ENCODE peak calls at places on chromosomes 7 and 10, in eight cellular contexts. H, A, K, X, V, P, E and Z are unnamed samples.

GRCh38 chr7:21967500-21968099 is 21.9 kb upstream of the CDCA7L start:
- DNase-seq in E (no peak), H (no peak), K (peak), X (no peak), V (no peak), A (peak), P (no peak), Z (peak)

GRCh38 chr7:117654780-117655179 is 175.0 kb downstream of the CFTR start:
- DNase-seq in K (no peak), H (no peak), X (no peak), E (no peak), A (peak), P (no peak), V (no peak), Z (no peak)

GRCh38 chr10:32650246-32650655 is 204.3 kb downstream of the CCDC7 start:
- DNase-seq in A (peak), E (no peak), P (no peak), K (no peak), V (no peak), H (no peak), X (no peak), Z (no peak)

GRCh38 chr10:130335336-130335735 is 199.1 kb downstream of the GLRX3 start:
- DNase-seq in P (peak), H (peak), E (no peak), K (no peak), A (no peak), V (no peak), X (no peak), Z (no peak)

GRCh38 chr10:106479619-106480018 is 684.9 kb downstream of the SORCS1 start:
- DNase-seq in K (no peak), V (no peak), P (no peak), H (no peak), X (no peak), A (no peak), E (no peak), Z (no peak)

GRCh38 chr10:51707821-51708424 is 8.5 kb upstream of the CSTF2T start:
- DNase-seq in X (no peak), H (no peak), P (no peak), V (no peak), K (no peak), E (no peak), A (no peak), Z (no peak)

GRCh38 chr10:79189853-79190435 is 121.2 kb downstream of the ZMIZ1 start:
- DNase-seq in K (no peak), A (peak), X (no peak), H (peak), E (peak), P (peak), V (no peak), Z (no peak)

GRCh38 chr7:3078458-3078857 is 34.8 kb upstream of the CARD11 start:
- DNase-seq in E (no peak), K (no peak), V (no peak), P (no peak), A (peak), X (no peak), H (no peak), Z (no peak)

GRCh38 chr10:110852255-110852896 is 19.4 kb upstream of the PDCD4 start:
- DNase-seq in H (peak), E (no peak), K (no peak), V (peak), P (no peak), A (peak), X (no peak), Z (no peak)

GRCh38 chr10:51291961-51292360 is 217.7 kb downstream of the PRKG1 start:
- DNase-seq in X (no peak), K (no peak), P (no peak), E (no peak), H (no peak), V (no peak), A (no peak), Z (no peak)

GRCh38 chr10:11042375-11042774 is 24.7 kb downstream of the CELF2 start:
- DNase-seq in H (no peak), E (no peak), A (no peak), X (no peak), K (no peak), P (no peak), V (no peak), Z (no peak)

GRCh38 chr7:28411876-28412662 is at the start of gene CREB5:
- DNase-seq in H (no peak), E (no peak), P (no peak), V (no peak), X (no peak), A (peak), K (no peak), Z (no peak)

GRCh38 chr7:94053532-94053931 is 49.4 kb upstream of the BET1 start:
- DNase-seq in X (no peak), K (no peak), A (no peak), P (no peak), H (no peak), V (no peak), E (no peak), Z (no peak)

GRCh38 chr7:24828871-24829661 is 71.8 kb upstream of the GSDME start:
- DNase-seq in K (no peak), P (no peak), V (no peak), X (no peak), E (no peak), A (no peak), H (no peak), Z (no peak)

GRCh38 chr7:30169585-30169978 is 34.8 kb downstream of the MTURN start:
- DNase-seq in H (no peak), E (no peak), P (no peak), K (no peak), V (no peak), A (peak), X (no peak), Z (no peak)

GRCh38 chr7:5670173-5670933 is 111.1 kb downstream of the RNF216 start:
- DNase-seq in A (no peak), K (no peak), X (no peak), E (no peak), P (peak), H (no peak), V (no peak), Z (no peak)